ENCODE peak calls at places on chromosome 6, in five cellular contexts. T is non-pigmented ciliary epithelial cell, B is NCI-H1105 treated with DMSO at 0.1 percent for 48 hours, D is fibroblast of pulmonary artery, O is Daoy. A is an unnamed sample.

GRCh38 chr6:139262519-139263300 is 29.1 kb downstream of the TXLNB start:
- DNase-seq in B (peak), O (no peak), T (no peak), D (no peak), A (no peak)

GRCh38 chr6:148885920-148886845 is 139.4 kb downstream of the UST start:
- DNase-seq in T (no peak), O (no peak), D (no peak), B (no peak), A (no peak)

GRCh38 chr6:157763129-157763893 is 59.7 kb upstream of the SNX9 start:
- DNase-seq in O (peak), B (peak), D (peak), T (no peak), A (peak)

GRCh38 chr6:107066697-107067659 is 39.0 kb downstream of the MTRES1 start:
- DNase-seq in T (no peak), B (no peak), O (no peak), D (no peak), A (peak)

GRCh38 chr6:15763827-15764226 is 101.0 kb upstream of the DTNBP1 start:
- DNase-seq in D (peak), B (no peak), O (peak), T (no peak), A (no peak)

GRCh38 chr6:150891886-150892485 is 26.5 kb downstream of the MTHFD1L start:
- DNase-seq in B (peak), O (peak), D (peak), T (peak), A (peak)

GRCh38 chr6:166627039-166627874 is at the start of gene RPS6KA2:
- DNase-seq in B (peak), O (peak), D (peak), T (peak), A (peak)

GRCh38 chr6:116016846-116017545 is 43.7 kb downstream of the FRK start:
- DNase-seq in T (no peak), O (no peak), B (peak), D (peak), A (peak)

GRCh38 chr6:165232277-165232654 is 77.1 kb downstream of the C6orf118 start:
- DNase-seq in B (no peak), O (no peak), D (no peak), T (no peak), A (no peak)

GRCh38 chr6:24660100-24660499 is 6.6 kb downstream of the TDP2 start:
- DNase-seq in B (no peak), D (no peak), T (no peak), O (no peak), A (no peak)

GRCh38 chr6:39918831-39919230 is 15.4 kb downstream of the MOCS1 start:
- DNase-seq in B (no peak), T (no peak), D (no peak), O (no peak), A (no peak)

GRCh38 chr6:113907107-113907506 is 50.0 kb downstream of the MARCKS start:
- DNase-seq in D (peak), O (no peak), B (no peak), T (no peak), A (peak)

GRCh38 chr6:95216560-95216959 is 360.8 kb upstream of the MANEA start:
- DNase-seq in B (no peak), O (no peak), T (no peak), D (no peak), A (no peak)

GRCh38 chr6:108897371-108897770 is 49.1 kb downstream of the ARMC2 start:
- DNase-seq in T (no peak), D (peak), O (no peak), B (peak), A (peak)

A was measured in fibroblast of the aortic adventitia.